ENCODE peak calls at places on chromosomes 13 and 19, in eight cellular contexts. V is NCI-H748 treated with DMSO at 0.1 percent for 48 hours; X is fibroblast of lung; B is iris pigment epithelial cell; K is GM04504; W is T-helper 17 cell; O is sigmoid colon; F is activated CD4-positive, alpha-beta T cell treated with anti-CD3 and anti-CD28 coated beads, Interleukin-2, amount 50 U/mL, for 24 hours. C is an unnamed sample.

GRCh38 chr13:90502762-90503161 is 844.7 kb upstream of the MIR17HG start:
- DNase-seq in V (no peak), X (no peak), B (no peak), K (no peak), W (no peak), O (no peak), F (no peak), C (no peak)

GRCh38 chr19:38221919-38222828 is 1.8 kb downstream of the DPF1 start:
- DNase-seq in V (no peak), X (no peak), B (no peak), K (no peak), W (no peak), O (no peak), F (no peak), C (no peak)

GRCh38 chr13:90118467-90119071 is 1228.9 kb upstream of the MIR17HG start:
- DNase-seq in V (no peak), X (no peak), B (no peak), K (no peak), W (no peak), O (no peak), F (no peak), C (no peak)

GRCh38 chr13:105037064-105037463 is 1498.4 kb downstream of the EFNB2 start:
- DNase-seq in V (no peak), X (peak; percentile 50), B (peak; percentile 3), K (no peak), W (no peak), O (no peak), F (no peak), C (no peak)

GRCh38 chr13:65470781-65471180 is 1759.4 kb downstream of the PCDH9 start:
- DNase-seq in V (no peak), X (peak; percentile 50), B (peak; percentile 67), K (no peak), W (no peak), O (no peak), F (no peak), C (no peak)

GRCh38 chr13:113997845-113998751 is 24.2 kb upstream of the C13orf46 start:
- DNase-seq in V (no peak), X (peak; percentile 21), B (peak; percentile 26), K (peak; percentile 19), W (no peak), O (peak; percentile 79), F (no peak), C (no peak)

GRCh38 chr19:4304509-4305252 is at the start of gene FSD1:
- DNase-seq in V (no peak), X (peak; percentile 37), B (peak; percentile 40), K (peak; percentile 12), W (peak; percentile 57), O (no peak), F (peak; percentile 48), C (peak; percentile 20)

GRCh38 chr13:75803175-75803611 is 167.1 kb downstream of the LMO7 start:
- DNase-seq in V (peak; percentile 40), X (no peak), B (no peak), K (no peak), W (no peak), O (no peak), F (no peak), C (peak; percentile 82)

GRCh38 chr19:40465025-40465780 is at the start of gene BLVRB:
- DNase-seq in V (peak; percentile 26), X (peak; percentile 83), B (peak; percentile 85), K (peak; percentile 61), W (no peak), O (no peak), F (no peak), C (no peak)

GRCh38 chr13:50291611-50292010 is 276.4 kb downstream of the KCNRG start:
- DNase-seq in V (no peak), X (peak; percentile 33), B (no peak), K (peak; percentile 3), W (no peak), O (no peak), F (no peak), C (no peak)

GRCh38 chr19:2638417-2638940 is 64.0 kb downstream of the GNG7 start:
- DNase-seq in V (no peak), X (no peak), B (no peak), K (no peak), W (no peak), O (no peak), F (no peak), C (no peak)

GRCh38 chr13:99367663-99368448 is 60.7 kb upstream of the GPR183 start:
- DNase-seq in V (no peak), X (no peak), B (no peak), K (no peak), W (no peak), O (no peak), F (no peak), C (no peak)

GRCh38 chr13:41740479-41740878 is 220.4 kb downstream of the VWA8 start:
- DNase-seq in V (no peak), X (peak; percentile 24), B (no peak), K (no peak), W (no peak), O (no peak), F (no peak), C (no peak)

GRCh38 chr13:113022391-113023216 is 53.6 kb downstream of the MCF2L start:
- DNase-seq in V (peak; percentile 47), X (no peak), B (no peak), K (no peak), W (no peak), O (no peak), F (no peak), C (no peak)

C was measured in DMS153.